ENCODE peak calls at places on chromosomes 13 and 19, in seven cellular contexts. J is transverse colon, G is Caco-2, H is OCI-LY7, C is stomach, P is cardiac muscle cell, O is Peyer's patch. F is an unnamed sample.

GRCh38 chr13:111279253-111279652 is 41.2 kb upstream of the TEX29 start:
- DNase-seq in H (no peak), P (no peak), C (no peak), G (no peak), J (no peak), O (no peak), F (no peak)

GRCh38 chr13:45481688-45482087 is 16.9 kb downstream of the COG3 start:
- DNase-seq in G (no peak), O (no peak), J (no peak), P (no peak), C (no peak), H (no peak), F (no peak)

GRCh38 chr19:3655402-3656072 is 28.9 kb upstream of the CACTIN start:
- DNase-seq in J (peak; percentile 37), G (no peak), P (peak; percentile 87), O (peak; percentile 24), C (peak; percentile 33), H (no peak), F (no peak)

GRCh38 chr13:29210676-29211075 is 384.8 kb downstream of the SLC7A1 start:
- DNase-seq in C (no peak), H (no peak), G (no peak), J (no peak), P (no peak), O (no peak), F (no peak)

GRCh38 chr13:24473646-24474045 is 38.9 kb downstream of the PARP4 start:
- DNase-seq in C (no peak), O (no peak), J (no peak), P (no peak), H (no peak), G (no peak), F (no peak)

GRCh38 chr19:1854542-1855039 is 6.3 kb upstream of the REXO1 start:
- DNase-seq in J (peak; percentile 36), P (no peak), G (no peak), O (no peak), C (no peak), H (no peak), F (no peak)

GRCh38 chr19:1512671-1513491 is at the start of gene ADAMTSL5:
- DNase-seq in J (peak; percentile 84), P (peak; percentile 71), O (peak; percentile 42), C (peak; percentile 60), G (peak; percentile 83), H (no peak), F (peak; percentile 87)

GRCh38 chr13:106756446-106756845 is 188.5 kb upstream of the ARGLU1 start:
- DNase-seq in J (no peak), H (no peak), P (no peak), G (peak; percentile 31), O (no peak), C (no peak), F (no peak)

GRCh38 chr19:34041922-34042521 is 130.3 kb upstream of the LSM14A start:
- DNase-seq in G (peak; percentile 56), P (peak; percentile 64), O (peak; percentile 43), C (peak; percentile 76), J (peak; percentile 63), H (peak; percentile 62), F (peak; percentile 62)

GRCh38 chr13:45718063-45718462 is 15.9 kb downstream of the CBY2 start:
- DNase-seq in J (no peak), P (peak; percentile 40), G (peak; percentile 16), O (no peak), C (no peak), H (peak; percentile 7), F (peak; percentile 48)

GRCh38 chr13:111981446-111982165 is 85.3 kb upstream of the SOX1 start:
- DNase-seq in O (no peak), G (no peak), C (no peak), P (no peak), J (no peak), H (no peak), F (no peak)

GRCh38 chr13:95296326-95296939 is 4.8 kb downstream of the ABCC4 start:
- DNase-seq in H (peak; percentile 11), G (peak; percentile 73), C (peak; percentile 72), J (peak; percentile 66), P (peak; percentile 25), O (peak; percentile 24), F (peak; percentile 42)

GRCh38 chr19:29665826-29666633 is 769 bp downstream of the PLEKHF1 start:
- DNase-seq in H (no peak), C (peak; percentile 41), J (peak; percentile 41), P (peak; percentile 73), G (peak; percentile 27), O (no peak), F (peak; percentile 39)

GRCh38 chr19:30070198-30070969 is 128.3 kb downstream of the URI1 start:
- DNase-seq in H (no peak), J (peak; percentile 4), G (no peak), C (peak; percentile 4), P (no peak), O (no peak), F (no peak)

GRCh38 chr19:46303702-46304397 is 7.0 kb downstream of the HIF3A start:
- DNase-seq in C (peak; percentile 97), O (no peak), G (peak; percentile 98), J (peak; percentile 95), P (peak; percentile 65), H (no peak), F (no peak)

GRCh38 chr13:46656786-46657185 is 103.8 kb downstream of the LRCH1 start:
- DNase-seq in H (no peak), O (no peak), P (no peak), C (no peak), G (no peak), J (no peak), F (peak; percentile 42)

GRCh38 chr13:98584668-98585397 is 7.9 kb upstream of the STK24 start:
- DNase-seq in P (no peak), J (no peak), C (no peak), O (no peak), G (no peak), H (no peak), F (no peak)

GRCh38 chr13:34189946-34190345 is 372.0 kb downstream of the RFC3 start:
- DNase-seq in G (no peak), P (no peak), H (no peak), C (no peak), O (no peak), J (no peak), F (no peak)

GRCh38 chr13:27455331-27455855 is 5.0 kb upstream of the MTIF3 start:
- DNase-seq in P (no peak), O (no peak), C (no peak), H (peak; percentile 52), G (no peak), J (no peak), F (peak; percentile 38)

GRCh38 chr13:44698076-44698475 is 121.9 kb upstream of the TSC22D1 start:
- DNase-seq in J (no peak), P (no peak), O (no peak), H (no peak), G (no peak), C (no peak), F (no peak)

GRCh38 chr13:43269037-43269476 is 245.7 kb downstream of the DNAJC15 start:
- DNase-seq in G (peak; percentile 86), J (peak; percentile 62), C (peak; percentile 70), O (no peak), P (peak; percentile 96), H (no peak), F (no peak)

GRCh38 chr13:94558721-94559120 is 37.2 kb downstream of the TGDS start:
- DNase-seq in C (no peak), G (no peak), J (no peak), O (no peak), H (no peak), P (no peak), F (no peak)

GRCh38 chr19:6616011-6616410 is 25.1 kb upstream of the CD70 start:
- DNase-seq in G (no peak), O (no peak), H (no peak), C (no peak), P (peak; percentile 32), J (no peak), F (peak; percentile 44)

GRCh38 chr13:99968521-99969367 is 2.8 kb downstream of the ZIC5 start:
- DNase-seq in O (no peak), H (no peak), P (no peak), C (no peak), J (peak; percentile 45), G (peak; percentile 62), F (no peak)

GRCh38 chr13:26604784-26605183 is 47.3 kb downstream of the WASF3 start:
- DNase-seq in O (no peak), C (no peak), H (no peak), G (no peak), J (peak; percentile 15), P (peak; percentile 3), F (no peak)

GRCh38 chr19:16660763-16661479 is at the start of gene TMEM38A:
- DNase-seq in O (peak; percentile 52), H (peak; percentile 57), C (peak; percentile 72), J (peak; percentile 75), G (peak; percentile 67), P (peak; percentile 9), F (peak; percentile 65)

GRCh38 chr19:16661480-16662034 is 618 bp downstream of the TMEM38A start:
- DNase-seq in J (peak; percentile 56), P (no peak), G (peak; percentile 14), H (peak; percentile 70), O (peak; percentile 50), C (peak; percentile 33), F (peak; percentile 57)

GRCh38 chr19:16657384-16657783 is 2.6 kb downstream of the SMIM7 start:
- DNase-seq in G (no peak), J (no peak), O (no peak), P (no peak), H (no peak), C (no peak), F (no peak)

GRCh38 chr19:16659464-16659831 is 496 bp downstream of the SMIM7 start:
- DNase-seq in O (no peak), C (peak; percentile 26), H (no peak), P (no peak), G (no peak), J (no peak), F (no peak)

GRCh38 chr19:16659832-16660708 is at the start of gene SMIM7:
- DNase-seq in J (peak; percentile 99), P (peak; percentile 100), O (peak; percentile 97), H (peak; percentile 100), G (peak; percentile 98), C (peak; percentile 99), F (peak; percentile 99)
- TF ChIP-seq CTCF in J (no peak), P (peak; percentile 13), O (no peak), H (peak; percentile 66), G (no peak), C (no peak), F (peak; percentile 40)

DNA sequence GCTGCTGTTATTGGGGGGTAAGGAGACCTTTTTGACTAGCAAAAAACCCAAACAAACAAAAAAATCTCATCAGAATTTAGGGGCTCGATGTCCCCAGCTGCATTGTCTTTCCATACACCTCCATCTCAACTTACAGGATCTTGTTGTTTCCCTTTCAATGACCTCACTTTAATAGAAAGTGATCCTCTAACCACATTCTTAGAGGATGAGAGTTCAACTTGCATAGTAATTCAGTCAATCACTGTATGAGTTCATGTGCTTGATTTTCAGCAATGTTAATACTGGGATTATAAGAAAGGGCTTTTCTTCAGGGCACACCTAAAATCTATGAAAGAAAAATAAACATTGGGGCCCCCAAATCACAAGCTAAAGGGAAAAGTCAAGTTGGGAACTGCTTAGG is 1512.0 kb downstream of the SLITRK1 start:
- DNase-seq in O (no peak), J (no peak), H (no peak), C (no peak), P (no peak), G (no peak), F (no peak)
- TF ChIP-seq CTCF in O (no peak), J (no peak), H (no peak), C (no peak), P (no peak), G (no peak), F (no peak)

GRCh38 chr19:23070353-23070781 is 46.5 kb upstream of the ZNF730 start:
- DNase-seq in J (peak; percentile 11), C (no peak), O (no peak), G (no peak), H (no peak), P (peak; percentile 60), F (peak; percentile 31)
- TF ChIP-seq CTCF in J (no peak), C (no peak), O (no peak), G (no peak), H (peak; percentile 31), P (peak; percentile 57), F (no peak)

GRCh38 chr13:38566023-38566422 is 120.9 kb upstream of the FREM2 start:
- DNase-seq in G (no peak), C (no peak), H (no peak), O (no peak), P (no peak), J (no peak), F (no peak)
- TF ChIP-seq CTCF in G (no peak), C (no peak), H (no peak), O (no peak), P (no peak), J (no peak), F (no peak)